ENCODE peak calls at places on chromosomes 4 and X, in nine cellular contexts. A is T-cell; W is upper lobe of right lung; X is right cardiac atrium; R is activated CD8-positive, alpha-beta T cell treated with anti-CD3 and anti-CD28 coated beads for 36 hours; N is CD4-positive, alpha-beta T cell; O is stimulated activated naive CD8-positive, alpha-beta T cell treated with anti-CD3 and anti-CD28 coated beads, Interleukin-15, amount 100 ng/mL, for 72 hours; Z is heart right ventricle; G is activated naive CD8-positive, alpha-beta T cell treated with anti-CD3 and anti-CD28 coated beads, Interleukin-2, amount 50 U/mL, for 24 hours. F is an unnamed sample.
A peak's percentile ranks its signal among the peaks of the same experiment; 100 is the strongest.

GRCh38 chr4:38949416-38950051 is 81.9 kb downstream of the FAM114A1 start:
- ATAC-seq in G (peak; percentile 71), Z (no peak), O (peak; percentile 99), X (no peak), R (peak; percentile 92), A (peak; percentile 92), W (no peak), N (peak; percentile 86), F (no peak)

GRCh38 chrX:22467571-22467970 is 194.9 kb downstream of the CBLL2 start:
- ATAC-seq in R (no peak), O (no peak), Z (no peak), G (no peak), A (no peak), X (no peak), N (no peak), W (no peak), F (no peak)

GRCh38 chr4:152937535-152938236 is 1.6 kb downstream of the FHDC1 start:
- ATAC-seq in W (peak; percentile 62), R (peak; percentile 43), G (peak; percentile 25), A (peak; percentile 57), O (peak; percentile 47), Z (peak; percentile 51), X (peak; percentile 80), N (peak; percentile 51), F (peak; percentile 53)

GRCh38 chr4:7902101-7902553 is 37.5 kb downstream of the AFAP1 start:
- ATAC-seq in W (no peak), X (no peak), Z (no peak), A (no peak), N (no peak), G (no peak), O (no peak), R (no peak), F (no peak)

GRCh38 chrX:110304371-110304770 is 13.5 kb downstream of the AMMECR1 start:
- ATAC-seq in A (no peak), X (no peak), N (no peak), R (no peak), Z (no peak), W (no peak), G (no peak), O (no peak), F (no peak)

GRCh38 chr4:25842229-25842840 is 20.5 kb downstream of the SEL1L3 start:
- ATAC-seq in R (peak; percentile 64), G (peak; percentile 44), N (peak; percentile 79), O (peak; percentile 73), Z (no peak), A (peak; percentile 72), X (no peak), W (peak; percentile 43), F (peak; percentile 15)

GRCh38 chr4:140103676-140104075 is 50.3 kb downstream of the MAML3 start:
- ATAC-seq in N (peak; percentile 78), W (no peak), G (peak; percentile 90), X (no peak), O (peak; percentile 98), R (peak; percentile 92), A (peak; percentile 75), Z (no peak), F (peak; percentile 38)

GRCh38 chr4:16199132-16199531 is 27.1 kb downstream of the TAPT1 start:
- ATAC-seq in A (no peak), X (no peak), W (no peak), N (no peak), Z (no peak), R (no peak), O (no peak), G (no peak), F (no peak)

GRCh38 chrX:13716455-13716854 is 18.0 kb downstream of the TRAPPC2 start:
- ATAC-seq in Z (no peak), W (no peak), A (no peak), X (no peak), R (peak; percentile 50), G (no peak), O (no peak), N (peak; percentile 62), F (no peak)

F was measured in esophagus mucosa.